ENCODE peak calls at places on chromosomes 11 and 22, in four cellular contexts. One of them, this sample, is unnamed.

GRCh38 chr11:65640483-65641207 is 2.7 kb downstream of the SIPA1 start:
- DNase-seq in HFFc6: no peak
- DNase-seq in activated T-helper 1 cell treated with anti-CD3 and anti-CD28 coated beads, Interleukin-12 subunit alpha, Interleukin-12 subunit beta, Interleukin-2, Interleukin-4 antibody, amounts not matched to agents 30 ng/mL and 10 ng/mL and 1 ng/mL, durations not matched to agents 14 hours and 24 hours and 36 hours: no peak
- DNase-seq in C1 segment of cervical spinal cord: no peak
- DNase-seq in this sample: no peak

GRCh38 chr11:73230276-73230875 is 12.3 kb downstream of the P2RY2 start:
- DNase-seq in HFFc6: no peak
- DNase-seq in activated T-helper 1 cell treated with anti-CD3 and anti-CD28 coated beads, Interleukin-12 subunit alpha, Interleukin-12 subunit beta, Interleukin-2, Interleukin-4 antibody, amounts not matched to agents 30 ng/mL and 10 ng/mL and 1 ng/mL, durations not matched to agents 14 hours and 24 hours and 36 hours: no peak
- DNase-seq in C1 segment of cervical spinal cord: no peak
- DNase-seq in this sample: no peak

GRCh38 chr11:62505784-62506145 is 40.8 kb downstream of the AHNAK start:
- DNase-seq in HFFc6: no peak
- DNase-seq in activated T-helper 1 cell treated with anti-CD3 and anti-CD28 coated beads, Interleukin-12 subunit alpha, Interleukin-12 subunit beta, Interleukin-2, Interleukin-4 antibody, amounts not matched to agents 30 ng/mL and 10 ng/mL and 1 ng/mL, durations not matched to agents 14 hours and 24 hours and 36 hours: no peak
- DNase-seq in C1 segment of cervical spinal cord: no peak
- DNase-seq in this sample: no peak

GRCh38 chr22:27386186-27386585 is 415.4 kb downstream of the MN1 start:
- DNase-seq in HFFc6: no peak
- DNase-seq in activated T-helper 1 cell treated with anti-CD3 and anti-CD28 coated beads, Interleukin-12 subunit alpha, Interleukin-12 subunit beta, Interleukin-2, Interleukin-4 antibody, amounts not matched to agents 30 ng/mL and 10 ng/mL and 1 ng/mL, durations not matched to agents 14 hours and 24 hours and 36 hours: no peak
- DNase-seq in C1 segment of cervical spinal cord: no peak
- DNase-seq in this sample: no peak

GRCh38 chr11:77503006-77503405 is 29.1 kb upstream of the PAK1 start:
- DNase-seq in HFFc6: peak
- DNase-seq in activated T-helper 1 cell treated with anti-CD3 and anti-CD28 coated beads, Interleukin-12 subunit alpha, Interleukin-12 subunit beta, Interleukin-2, Interleukin-4 antibody, amounts not matched to agents 30 ng/mL and 10 ng/mL and 1 ng/mL, durations not matched to agents 14 hours and 24 hours and 36 hours: no peak
- DNase-seq in C1 segment of cervical spinal cord: no peak
- DNase-seq in this sample: no peak

GRCh38 chr11:111554532-111554931 is 14.0 kb downstream of the LAYN start:
- DNase-seq in HFFc6: no peak
- DNase-seq in activated T-helper 1 cell treated with anti-CD3 and anti-CD28 coated beads, Interleukin-12 subunit alpha, Interleukin-12 subunit beta, Interleukin-2, Interleukin-4 antibody, amounts not matched to agents 30 ng/mL and 10 ng/mL and 1 ng/mL, durations not matched to agents 14 hours and 24 hours and 36 hours: no peak
- DNase-seq in C1 segment of cervical spinal cord: no peak
- DNase-seq in this sample: no peak

GRCh38 chr22:26302726-26303125 is 126.3 kb upstream of the ASPHD2 start:
- DNase-seq in HFFc6: no peak
- DNase-seq in activated T-helper 1 cell treated with anti-CD3 and anti-CD28 coated beads, Interleukin-12 subunit alpha, Interleukin-12 subunit beta, Interleukin-2, Interleukin-4 antibody, amounts not matched to agents 30 ng/mL and 10 ng/mL and 1 ng/mL, durations not matched to agents 14 hours and 24 hours and 36 hours: no peak
- DNase-seq in C1 segment of cervical spinal cord: no peak
- DNase-seq in this sample: no peak

GRCh38 chr22:38413085-38414008 is 41.7 kb downstream of the KCNJ4 start:
- DNase-seq in HFFc6: no peak
- DNase-seq in activated T-helper 1 cell treated with anti-CD3 and anti-CD28 coated beads, Interleukin-12 subunit alpha, Interleukin-12 subunit beta, Interleukin-2, Interleukin-4 antibody, amounts not matched to agents 30 ng/mL and 10 ng/mL and 1 ng/mL, durations not matched to agents 14 hours and 24 hours and 36 hours: no peak
- DNase-seq in C1 segment of cervical spinal cord: no peak
- DNase-seq in this sample: no peak

GRCh38 chr22:48980918-48981317 is 846.8 kb downstream of the BRD1 start:
- DNase-seq in HFFc6: no peak
- DNase-seq in activated T-helper 1 cell treated with anti-CD3 and anti-CD28 coated beads, Interleukin-12 subunit alpha, Interleukin-12 subunit beta, Interleukin-2, Interleukin-4 antibody, amounts not matched to agents 30 ng/mL and 10 ng/mL and 1 ng/mL, durations not matched to agents 14 hours and 24 hours and 36 hours: no peak
- DNase-seq in C1 segment of cervical spinal cord: no peak
- DNase-seq in this sample: no peak

This sample was measured in GM19239.